ENCODE peak calls at places on chromosomes 4 and X, in five cellular contexts. G, Q, A, H and U are unnamed samples.

GRCh38 chr4:7756071-7756470 is 183.6 kb downstream of the AFAP1 start:
- DNase-seq in H (no peak), G (no peak), A (no peak), Q (no peak), U (no peak)

GRCh38 chrX:43756076-43756475 is 100.0 kb downstream of the MAOA start:
- DNase-seq in G (no peak), H (no peak), A (no peak), Q (no peak), U (no peak)

GRCh38 chr4:16217300-16218051 is 8.8 kb downstream of the TAPT1 start:
- DNase-seq in A (no peak), G (no peak), H (no peak), Q (no peak), U (no peak)

GRCh38 chrX:1598021-1598875 is 6.8 kb downstream of the AKAP17A start:
- DNase-seq in Q (peak), G (no peak), H (peak), A (no peak), U (no peak)

GRCh38 chrX:68681443-68681941 is 34.0 kb downstream of the STARD8 start:
- DNase-seq in G (no peak), A (no peak), Q (no peak), H (no peak), U (peak)

GRCh38 chr4:101790521-101791188 is at the start of gene BANK1:
- DNase-seq in Q (peak), A (peak), G (peak), H (peak), U (peak)

GRCh38 chr4:104897297-104897645 is 249.4 kb upstream of the TET2 start:
- DNase-seq in Q (no peak), H (no peak), G (no peak), A (no peak), U (peak)

GRCh38 chr4:5611656-5612187 is 96.6 kb downstream of the EVC2 start:
- DNase-seq in Q (no peak), H (no peak), A (no peak), G (no peak), U (no peak)

GRCh38 chrX:3576886-3577516 is 136.4 kb downstream of the PRKX start:
- DNase-seq in Q (no peak), G (no peak), A (no peak), H (no peak), U (peak)

GRCh38 chr4:150828159-150828558 is 186.9 kb downstream of the LRBA start:
- DNase-seq in Q (no peak), A (no peak), H (no peak), G (peak), U (no peak)